ENCODE peak calls at places on chromosome X, in six cellular contexts. I, S, J, W, Z and T are unnamed samples.

GRCh38 chrX:153794897-153795816 is 689 bp downstream of the SSR4 start:
- DNase-seq in W (no peak), Z (no peak), J (peak; percentile 61), I (no peak), S (no peak), T (no peak)

GRCh38 chrX:17046478-17047097 is 100.1 kb downstream of the REPS2 start:
- DNase-seq in I (peak; percentile 41), S (peak; percentile 5), Z (peak; percentile 21), W (peak; percentile 53), J (peak; percentile 24), T (peak; percentile 5)

GRCh38 chrX:84729809-84730208 is 227.6 kb upstream of the HDX start:
- DNase-seq in S (peak; percentile 1), Z (peak; percentile 5), W (no peak), I (peak; percentile 5), J (peak; percentile 15), T (peak; percentile 1)

GRCh38 chrX:119228506-119229290 is 7.4 kb upstream of the PGRMC1 start:
- DNase-seq in Z (no peak), S (no peak), W (no peak), I (no peak), J (no peak), T (no peak)

GRCh38 chrX:53630261-53630660 is 56.3 kb downstream of the HUWE1 start:
- DNase-seq in S (no peak), J (no peak), W (no peak), I (no peak), Z (no peak), T (no peak)

GRCh38 chrX:37745835-37746234 is 34.0 kb upstream of the CYBB start:
- DNase-seq in Z (no peak), I (no peak), S (no peak), W (no peak), J (no peak), T (no peak)

GRCh38 chrX:130974323-130974722 is 71.3 kb upstream of the ENOX2 start:
- DNase-seq in W (no peak), I (no peak), J (no peak), Z (no peak), S (no peak), T (no peak)

GRCh38 chrX:122583526-122583925 is 600.6 kb upstream of the GRIA3 start:
- DNase-seq in I (no peak), W (no peak), Z (no peak), S (no peak), J (no peak), T (no peak)

GRCh38 chrX:118239471-118239870 is 106.4 kb upstream of the WDR44 start:
- DNase-seq in W (no peak), S (no peak), Z (no peak), J (no peak), I (no peak), T (no peak)

GRCh38 chrX:136464589-136464988 is 23.2 kb upstream of the BRS3 start:
- DNase-seq in S (no peak), Z (no peak), W (no peak), I (no peak), J (no peak), T (no peak)

GRCh38 chrX:42944381-42944998 is 166.5 kb upstream of the PPP1R2C start:
- DNase-seq in I (no peak), Z (no peak), W (no peak), J (no peak), S (no peak), T (no peak)

GRCh38 chrX:154317391-154318000 is 21.9 kb downstream of the TKTL1 start:
- DNase-seq in Z (no peak), S (no peak), W (peak; percentile 58), J (peak; percentile 31), I (no peak), T (no peak)

GRCh38 chrX:9341305-9342201 is 123.3 kb upstream of the TBL1X start:
- DNase-seq in I (no peak), J (peak; percentile 59), S (peak; percentile 44), Z (peak; percentile 53), W (no peak), T (no peak)

GRCh38 chrX:6021316-6022091 is 207.2 kb downstream of the NLGN4X start:
- DNase-seq in S (peak; percentile 1), J (no peak), W (peak; percentile 61), I (peak; percentile 2), Z (no peak), T (peak; percentile 5)

GRCh38 chrX:85922821-85923220 is 124.5 kb downstream of the CHM start:
- DNase-seq in S (no peak), I (no peak), Z (no peak), W (no peak), J (no peak), T (no peak)

GRCh38 chrX:132101206-132101605 is 26.6 kb downstream of the FRMD7 start:
- DNase-seq in S (no peak), J (no peak), W (no peak), Z (no peak), I (no peak), T (no peak)

GRCh38 chrX:20266810-20267598 is at the start of gene RPS6KA3:
- DNase-seq in S (peak; percentile 63), W (peak; percentile 80), I (peak; percentile 71), Z (peak; percentile 44), J (peak; percentile 90), T (peak; percentile 49)
- TF ChIP-seq POLR2AphosphoS5 in S (no peak), W (peak; percentile 21), I (peak; percentile 19), Z (no peak), J (peak; percentile 53), T (no peak)

GRCh38 chrX:74422576-74423288 is 1.4 kb downstream of the SLC16A2 start:
- DNase-seq in I (peak; percentile 4), W (peak; percentile 70), J (no peak), Z (no peak), S (peak; percentile 26), T (no peak)
- TF ChIP-seq POLR2A in I (no peak), W (peak; percentile 56), J (no peak), Z (no peak), S (no peak), T (no peak)

DNA sequence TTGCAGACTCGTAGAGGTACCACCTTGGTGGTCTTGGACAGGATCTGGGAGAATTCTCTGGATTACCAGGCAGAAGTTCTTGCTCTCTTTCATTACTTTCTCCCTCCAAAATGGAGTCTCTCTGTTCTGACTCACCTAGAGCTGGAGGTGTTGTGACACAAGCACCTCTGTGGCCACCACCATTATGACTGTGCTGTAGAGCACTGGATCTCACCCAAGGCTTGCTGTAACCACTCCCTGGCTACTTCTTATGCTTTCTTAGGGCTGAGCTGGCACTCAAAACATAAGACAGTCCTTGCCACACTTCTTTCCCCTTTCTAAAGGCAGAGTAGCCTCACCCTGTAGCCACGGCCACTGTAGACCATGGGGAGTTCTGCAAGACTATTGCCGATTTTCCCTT is 296.6 kb upstream of the DIPK2B start:
- DNase-seq in I (no peak), S (no peak), Z (no peak), J (no peak), W (no peak), T (no peak)
- TF ChIP-seq TAF1 in I (no peak), S (no peak), Z (no peak), J (no peak), W (no peak), T (no peak)

GRCh38 chrX:129717902-129718301 is 20.9 kb upstream of the XPNPEP2 start:
- DNase-seq in Z (no peak), W (no peak), S (no peak), I (no peak), J (no peak), T (no peak)
- TF ChIP-seq POLR2AphosphoS5 in Z (no peak), W (no peak), S (no peak), I (no peak), J (no peak), T (no peak)

GRCh38 chrX:72269671-72270251 is 7.3 kb downstream of the RPS4X start:
- DNase-seq in I (no peak), S (no peak), Z (no peak), W (no peak), J (no peak), T (no peak)
- TF ChIP-seq POLR2A in I (no peak), S (no peak), Z (no peak), W (no peak), J (no peak), T (no peak)

GRCh38 chrX:13936804-13937203 is 92.9 kb downstream of the GEMIN8 start:
- DNase-seq in S (no peak), I (no peak), W (no peak), J (no peak), Z (no peak), T (no peak)

GRCh38 chrX:13939741-13940597 is 89.7 kb downstream of the GEMIN8 start:
- DNase-seq in S (no peak), Z (no peak), W (no peak), J (no peak), I (no peak), T (no peak)

GRCh38 chrX:13938053-13938765 is 91.5 kb downstream of the GEMIN8 start:
- DNase-seq in I (no peak), W (peak; percentile 67), S (no peak), Z (no peak), J (no peak), T (no peak)

GRCh38 chrX:13938766-13939530 is 90.7 kb downstream of the GEMIN8 start:
- DNase-seq in Z (no peak), S (no peak), I (no peak), J (no peak), W (peak; percentile 54), T (no peak)

DNA sequence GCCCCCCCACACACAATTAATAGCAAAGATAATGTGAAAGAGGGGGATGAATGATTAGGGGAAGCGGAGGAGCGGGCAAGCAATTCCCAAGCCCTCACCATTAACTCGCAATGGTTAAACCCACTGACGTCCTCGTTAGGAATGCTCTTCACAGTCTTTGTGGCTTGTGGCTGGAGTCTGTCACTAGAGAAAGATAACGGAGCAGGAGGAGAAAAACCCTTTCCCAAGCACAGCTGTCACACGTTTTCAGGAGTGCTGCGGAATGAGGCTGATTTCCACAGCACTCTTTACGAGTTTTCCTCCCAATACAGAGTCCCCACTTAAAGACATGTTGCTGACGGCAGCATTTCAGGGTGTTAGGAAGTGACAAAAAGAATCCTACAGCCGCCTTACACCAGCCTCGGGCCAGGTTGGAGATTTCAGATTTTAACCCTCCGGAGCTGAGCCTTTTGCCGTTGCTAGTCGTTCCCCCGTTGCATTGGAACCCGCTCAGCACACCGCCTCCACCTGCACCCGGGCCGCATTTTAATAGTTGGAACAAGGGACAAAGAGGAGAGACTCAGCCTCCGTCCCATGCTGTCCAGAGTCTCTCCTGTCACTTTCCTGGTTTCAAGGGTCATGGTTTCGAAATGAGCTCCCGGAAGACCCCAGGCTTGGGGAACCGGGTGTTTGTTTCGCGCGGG is 92.2 kb downstream of the GEMIN8 start:
- DNase-seq in W (peak; percentile 45), S (no peak), J (no peak), I (no peak), Z (no peak), T (no peak)
- TF ChIP-seq TAF1 in W (no peak), S (no peak), J (no peak), I (no peak), Z (no peak), T (no peak)